ENCODE peak calls at places on chromosomes 2 and 18, in eight cellular contexts. One of them, this sample, is unnamed.
A peak's percentile ranks its signal among the peaks of the same experiment; 100 is the strongest.

GRCh38 chr2:232988444-232988843 is 24.6 kb downstream of the NGEF start:
- DNase-seq in aorta: peak; percentile 72
- DNase-seq in AG09309: peak; percentile 88
- DNase-seq in GM23248: peak; percentile 98
- DNase-seq in HTR-8/SVneo: peak; percentile 95
- DNase-seq in fibroblast of lung: peak; percentile 98
- DNase-seq in stimulated activated CD4-positive, alpha-beta T cell treated with anti-CD3 and anti-CD28 coated beads, Interleukin-2, amount 100 ng/mL, for 48 hours: no peak
- DNase-seq in activated CD8-positive, alpha-beta memory T cell treated with anti-CD3 and anti-CD28 coated beads for 1 hour: no peak
- DNase-seq in this sample: no peak

GRCh38 chr18:43571078-43571689 is 293.9 kb upstream of the SYT4 start:
- DNase-seq in aorta: no peak
- DNase-seq in AG09309: peak; percentile 14
- DNase-seq in GM23248: peak; percentile 58
- DNase-seq in HTR-8/SVneo: no peak
- DNase-seq in fibroblast of lung: peak; percentile 25
- DNase-seq in stimulated activated CD4-positive, alpha-beta T cell treated with anti-CD3 and anti-CD28 coated beads, Interleukin-2, amount 100 ng/mL, for 48 hours: peak; percentile 18
- DNase-seq in activated CD8-positive, alpha-beta memory T cell treated with anti-CD3 and anti-CD28 coated beads for 1 hour: no peak
- DNase-seq in this sample: no peak

GRCh38 chr2:197386242-197386641 is 48.6 kb downstream of the SF3B1 start:
- DNase-seq in aorta: no peak
- DNase-seq in AG09309: no peak
- DNase-seq in GM23248: no peak
- DNase-seq in HTR-8/SVneo: no peak
- DNase-seq in fibroblast of lung: no peak
- DNase-seq in stimulated activated CD4-positive, alpha-beta T cell treated with anti-CD3 and anti-CD28 coated beads, Interleukin-2, amount 100 ng/mL, for 48 hours: no peak
- DNase-seq in activated CD8-positive, alpha-beta memory T cell treated with anti-CD3 and anti-CD28 coated beads for 1 hour: no peak
- DNase-seq in this sample: no peak

GRCh38 chr2:41899189-41899588 is 148.6 kb upstream of the PKDCC start:
- DNase-seq in aorta: no peak
- DNase-seq in AG09309: no peak
- DNase-seq in GM23248: peak; percentile 48
- DNase-seq in HTR-8/SVneo: no peak
- DNase-seq in fibroblast of lung: no peak
- DNase-seq in stimulated activated CD4-positive, alpha-beta T cell treated with anti-CD3 and anti-CD28 coated beads, Interleukin-2, amount 100 ng/mL, for 48 hours: no peak
- DNase-seq in activated CD8-positive, alpha-beta memory T cell treated with anti-CD3 and anti-CD28 coated beads for 1 hour: no peak
- DNase-seq in this sample: no peak

GRCh38 chr2:168758970-168759820 is 43.2 kb upstream of the NOSTRIN start:
- DNase-seq in aorta: no peak
- DNase-seq in AG09309: peak; percentile 31
- DNase-seq in GM23248: peak; percentile 77
- DNase-seq in HTR-8/SVneo: peak; percentile 37
- DNase-seq in fibroblast of lung: peak; percentile 53
- DNase-seq in stimulated activated CD4-positive, alpha-beta T cell treated with anti-CD3 and anti-CD28 coated beads, Interleukin-2, amount 100 ng/mL, for 48 hours: no peak
- DNase-seq in activated CD8-positive, alpha-beta memory T cell treated with anti-CD3 and anti-CD28 coated beads for 1 hour: no peak
- DNase-seq in this sample: no peak

GRCh38 chr2:223601932-223602676 is at the start of gene SCG2:
- DNase-seq in aorta: peak; percentile 92
- DNase-seq in AG09309: peak; percentile 69
- DNase-seq in GM23248: peak; percentile 96
- DNase-seq in HTR-8/SVneo: peak; percentile 72
- DNase-seq in fibroblast of lung: peak; percentile 92
- DNase-seq in stimulated activated CD4-positive, alpha-beta T cell treated with anti-CD3 and anti-CD28 coated beads, Interleukin-2, amount 100 ng/mL, for 48 hours: peak; percentile 14
- DNase-seq in activated CD8-positive, alpha-beta memory T cell treated with anti-CD3 and anti-CD28 coated beads for 1 hour: peak; percentile 4
- DNase-seq in this sample: peak; percentile 71

GRCh38 chr18:22524783-22525182 is 107.1 kb upstream of the CTAGE1 start:
- DNase-seq in aorta: no peak
- DNase-seq in AG09309: no peak
- DNase-seq in GM23248: no peak
- DNase-seq in HTR-8/SVneo: no peak
- DNase-seq in fibroblast of lung: peak; percentile 18
- DNase-seq in stimulated activated CD4-positive, alpha-beta T cell treated with anti-CD3 and anti-CD28 coated beads, Interleukin-2, amount 100 ng/mL, for 48 hours: no peak
- DNase-seq in activated CD8-positive, alpha-beta memory T cell treated with anti-CD3 and anti-CD28 coated beads for 1 hour: no peak
- DNase-seq in this sample: no peak

GRCh38 chr2:7448578-7449264 is 531.5 kb downstream of the RNF144A start:
- DNase-seq in aorta: no peak
- DNase-seq in AG09309: no peak
- DNase-seq in GM23248: no peak
- DNase-seq in HTR-8/SVneo: no peak
- DNase-seq in fibroblast of lung: no peak
- DNase-seq in stimulated activated CD4-positive, alpha-beta T cell treated with anti-CD3 and anti-CD28 coated beads, Interleukin-2, amount 100 ng/mL, for 48 hours: no peak
- DNase-seq in activated CD8-positive, alpha-beta memory T cell treated with anti-CD3 and anti-CD28 coated beads for 1 hour: no peak
- DNase-seq in this sample: no peak

GRCh38 chr2:110173523-110173922 is 31.3 kb downstream of the NPHP1 start:
- DNase-seq in aorta: no peak
- DNase-seq in AG09309: no peak
- DNase-seq in GM23248: peak; percentile 33
- DNase-seq in HTR-8/SVneo: no peak
- DNase-seq in fibroblast of lung: peak; percentile 66
- DNase-seq in stimulated activated CD4-positive, alpha-beta T cell treated with anti-CD3 and anti-CD28 coated beads, Interleukin-2, amount 100 ng/mL, for 48 hours: no peak
- DNase-seq in activated CD8-positive, alpha-beta memory T cell treated with anti-CD3 and anti-CD28 coated beads for 1 hour: no peak
- DNase-seq in this sample: no peak

This sample was measured in lower lobe of right lung.